ENCODE peak calls at places on chromosomes 3 and 15, in six cellular contexts. C, U, F, H, Z and D are unnamed samples.

GRCh38 chr3:194206375-194206774 is 70.4 kb downstream of the HES1 start:
- DNase-seq in C (no peak), U (no peak), F (no peak), H (peak), Z (peak), D (peak)

GRCh38 chr3:14565791-14566588 is 25.8 kb upstream of the GRIP2 start:
- DNase-seq in C (peak), U (no peak), F (peak), H (no peak), Z (no peak), D (no peak)

GRCh38 chr3:194840661-194841514 is 155.2 kb downstream of the FAM43A start:
- DNase-seq in C (peak), U (no peak), F (no peak), H (peak), Z (no peak), D (no peak)

GRCh38 chr15:77688270-77689058 is 55.8 kb upstream of the LINGO1 start:
- DNase-seq in C (no peak), U (no peak), F (no peak), H (no peak), Z (no peak), D (no peak)

GRCh38 chr15:84081391-84082168 is 154.0 kb upstream of the GOLGA6L4 start:
- DNase-seq in C (no peak), U (no peak), F (no peak), H (no peak), Z (no peak), D (no peak)

GRCh38 chr3:145457825-145458552 is 703.0 kb downstream of the PLOD2 start:
- DNase-seq in C (no peak), U (no peak), F (no peak), H (no peak), Z (no peak), D (no peak)

GRCh38 chr3:197511130-197511529 is 44.6 kb downstream of the BDH1 start:
- DNase-seq in C (peak), U (no peak), F (no peak), H (no peak), Z (no peak), D (no peak)

GRCh38 chr3:71132995-71133730 is 450.4 kb downstream of the FOXP1 start:
- DNase-seq in C (no peak), U (no peak), F (no peak), H (no peak), Z (peak), D (no peak)

GRCh38 chr3:10259036-10259435 is 10.8 kb downstream of the TATDN2 start:
- DNase-seq in C (no peak), U (no peak), F (no peak), H (no peak), Z (no peak), D (no peak)

GRCh38 chr15:84857418-84858004 is 27.0 kb upstream of the SLC28A1 start:
- DNase-seq in C (no peak), U (no peak), F (no peak), H (no peak), Z (no peak), D (no peak)

GRCh38 chr3:14274999-14275961 is 96.7 kb downstream of the LSM3 start:
- DNase-seq in C (no peak), U (no peak), F (no peak), H (no peak), Z (no peak), D (no peak)

GRCh38 chr15:76181705-76182107 is 121.9 kb downstream of the TMEM266 start:
- DNase-seq in C (no peak), U (no peak), F (peak), H (no peak), Z (no peak), D (no peak)

GRCh38 chr15:31483053-31483923 is 156.7 kb downstream of the KLF13 start:
- DNase-seq in C (no peak), U (no peak), F (peak), H (no peak), Z (peak), D (no peak)